ENCODE peak calls at places on chromosome 3, in seven cellular contexts. F is NCI-H2081; Y is stimulated activated CD4-positive, alpha-beta T cell treated with anti-CD3 and anti-CD28 coated beads, Interleukin-4, amount 100 ng/mL, for 4 hours; R is osteocyte; P is tibial artery; N is stimulated activated CD8-positive, alpha-beta memory T cell treated with anti-CD3 and anti-CD28 coated beads, Interleukin-4, amount 100 ng/mL, for 48 hours; D is KG1. O is an unnamed sample.

GRCh38 chr3:141000691-141001090 is 50.5 kb upstream of the SPSB4 start:
- DNase-seq in F (no peak), P (no peak), Y (no peak), D (no peak), N (no peak), R (no peak), O (no peak)

GRCh38 chr3:78858165-78858564 is 909.6 kb downstream of the ROBO1 start:
- DNase-seq in R (no peak), Y (no peak), D (no peak), P (no peak), F (no peak), N (no peak), O (no peak)

GRCh38 chr3:39379778-39380155 is 3.4 kb upstream of the SLC25A38 start:
- DNase-seq in D (no peak), F (no peak), P (no peak), N (no peak), R (no peak), Y (no peak), O (no peak)

GRCh38 chr3:10428393-10429091 is 76.8 kb downstream of the ATP2B2 start:
- DNase-seq in N (no peak), P (no peak), D (no peak), R (no peak), Y (no peak), F (no peak), O (no peak)

GRCh38 chr3:39065197-39065596 is 13.4 kb downstream of the WDR48 start:
- DNase-seq in R (no peak), Y (peak), F (no peak), N (no peak), D (peak), P (no peak), O (no peak)

GRCh38 chr3:34000301-34000700 is 201.9 kb downstream of the PDCD6IP start:
- DNase-seq in Y (no peak), F (no peak), N (no peak), P (no peak), D (no peak), R (no peak), O (no peak)

GRCh38 chr3:116140100-116140689 is 305.1 kb downstream of the LSAMP start:
- DNase-seq in F (peak), N (no peak), R (no peak), Y (no peak), D (peak), P (no peak), O (no peak)

GRCh38 chr3:161413127-161413854 is 42.0 kb upstream of the SPTSSB start:
- DNase-seq in P (peak), F (no peak), Y (no peak), N (no peak), R (no peak), D (no peak), O (no peak)

GRCh38 chr3:8734908-8735307 is 1.3 kb downstream of the CAV3 start:
- DNase-seq in R (no peak), F (no peak), Y (no peak), P (no peak), N (no peak), D (no peak), O (no peak)

GRCh38 chr3:4281991-4282390 is 21.2 kb upstream of the SETMAR start:
- DNase-seq in R (no peak), N (no peak), P (no peak), F (no peak), D (no peak), Y (no peak), O (no peak)

GRCh38 chr3:70856414-70857162 is 544.1 kb upstream of the MDFIC2 start:
- DNase-seq in R (no peak), D (no peak), N (no peak), P (no peak), F (no peak), Y (no peak), O (no peak)

GRCh38 chr3:197171481-197172067 is 126.8 kb downstream of the DLG1 start:
- DNase-seq in F (no peak), D (no peak), R (no peak), P (no peak), N (no peak), Y (no peak), O (no peak)